ENCODE peak calls at places on chromosomes 4 and X, in six cellular contexts. U, D, X, Z, N and A are unnamed samples.

GRCh38 chr4:158079661-158080060 is 93.2 kb downstream of the GASK1B start:
- DNase-seq in N (no peak), X (no peak), D (no peak), U (no peak), Z (no peak), A (no peak)

GRCh38 chr4:7655549-7656243 is 221.0 kb upstream of the PSAPL1 start:
- DNase-seq in D (no peak), U (peak), Z (peak), N (no peak), X (no peak), A (no peak)

GRCh38 chr4:182826391-182826790 is 90.8 kb downstream of the DCTD start:
- DNase-seq in X (no peak), Z (peak), N (no peak), D (no peak), U (no peak), A (no peak)

GRCh38 chr4:88143504-88143903 is 14.9 kb downstream of the ABCG2 start:
- DNase-seq in X (no peak), Z (no peak), N (no peak), D (no peak), U (no peak), A (no peak)

GRCh38 chr4:101977096-101977495 is 186.6 kb downstream of the BANK1 start:
- DNase-seq in U (no peak), N (no peak), D (no peak), X (no peak), Z (no peak), A (no peak)

GRCh38 chr4:6540879-6541278 is 34.1 kb upstream of the MAN2B2 start:
- DNase-seq in D (no peak), U (no peak), N (no peak), Z (no peak), X (no peak), A (no peak)

GRCh38 chr4:126004936-126005335 is 690.2 kb downstream of the FAT4 start:
- DNase-seq in N (no peak), Z (no peak), U (no peak), D (no peak), X (no peak), A (no peak)

GRCh38 chrX:49754238-49754857 is 58.6 kb upstream of the PAGE1 start:
- DNase-seq in Z (peak), X (peak), N (peak), U (peak), D (peak), A (peak)

GRCh38 chr4:102717448-102718092 is 43.2 kb downstream of the MANBA start:
- DNase-seq in Z (no peak), D (no peak), U (peak), X (no peak), N (no peak), A (no peak)

GRCh38 chr4:140019619-140020367 is 134.2 kb downstream of the MAML3 start:
- DNase-seq in D (no peak), U (no peak), Z (no peak), N (no peak), X (no peak), A (no peak)

GRCh38 chrX:69556094-69557011 is 52.2 kb downstream of the NALF2 start:
- DNase-seq in U (no peak), X (no peak), Z (no peak), N (no peak), D (peak), A (no peak)

GRCh38 chrX:139932077-139932900 is 564 bp downstream of the ATP11C start:
- DNase-seq in Z (peak), D (peak), N (no peak), X (peak), U (peak), A (peak)

GRCh38 chr4:5474756-5475155 is 233.6 kb downstream of the EVC2 start:
- DNase-seq in Z (no peak), D (no peak), U (no peak), N (no peak), X (no peak), A (no peak)

GRCh38 chr4:133154725-133155124 is 5.6 kb downstream of the PCDH10 start:
- DNase-seq in Z (peak), N (peak), U (no peak), X (no peak), D (no peak), A (peak)

GRCh38 chr4:121950680-121951569 is 935 bp downstream of the TRPC3 start:
- DNase-seq in N (peak), Z (peak), U (peak), D (peak), X (peak), A (peak)

GRCh38 chr4:185424905-185425599 is 712 bp downstream of the UFSP2 start:
- DNase-seq in D (no peak), N (no peak), X (no peak), Z (no peak), U (no peak), A (no peak)

GRCh38 chr4:53196195-53196641 is 169.6 kb downstream of the SCFD2 start:
- DNase-seq in X (no peak), U (no peak), N (no peak), D (no peak), Z (peak), A (no peak)

GRCh38 chr4:179634862-179635261 is 2192.6 kb upstream of the AGA start:
- DNase-seq in X (no peak), N (no peak), D (no peak), Z (no peak), U (no peak), A (no peak)

GRCh38 chr4:8745036-8745827 is 126.4 kb downstream of the HMX1 start:
- DNase-seq in Z (peak), N (no peak), X (no peak), U (peak), D (no peak), A (no peak)

GRCh38 chr4:26624042-26624441 is 40.2 kb downstream of the TBC1D19 start:
- DNase-seq in Z (no peak), N (no peak), X (no peak), U (no peak), D (no peak), A (no peak)

GRCh38 chr4:98113005-98113404 is 30.3 kb downstream of the STPG2 start:
- DNase-seq in Z (peak), X (no peak), N (no peak), D (no peak), U (no peak), A (peak)

GRCh38 chrX:13472975-13473665 is 96.3 kb upstream of the EGFL6 start:
- DNase-seq in X (no peak), D (no peak), Z (no peak), U (no peak), N (no peak), A (no peak)

GRCh38 chr4:168995537-168996295 is 14.3 kb downstream of the CBR4 start:
- DNase-seq in U (no peak), Z (no peak), N (no peak), D (no peak), X (no peak), A (no peak)

GRCh38 chrX:68631331-68631730 is 16.1 kb upstream of the STARD8 start:
- DNase-seq in Z (no peak), N (no peak), D (no peak), X (no peak), U (no peak), A (no peak)

GRCh38 chr4:184447664-184448063 is 26.7 kb downstream of the IRF2 start:
- DNase-seq in D (peak), X (no peak), Z (no peak), N (no peak), U (no peak), A (no peak)

GRCh38 chrX:139770366-139770765 is 62.4 kb upstream of the MCF2 start:
- DNase-seq in U (no peak), Z (no peak), X (no peak), N (no peak), D (no peak), A (no peak)

GRCh38 chrX:100625985-100626491 is 10.6 kb downstream of the TSPAN6 start:
- DNase-seq in N (no peak), U (no peak), Z (no peak), X (no peak), D (no peak), A (no peak)

GRCh38 chr4:139603576-139604387 is 47.8 kb upstream of the SETD7 start:
- DNase-seq in X (no peak), U (no peak), Z (peak), N (peak), D (peak), A (peak)

GRCh38 chr4:4430492-4431195 is 43.7 kb downstream of the NSG1 start:
- DNase-seq in U (no peak), N (peak), Z (peak), D (peak), X (peak), A (peak)

GRCh38 chrX:73859622-73860021 is 296.6 kb downstream of the CHIC1 start:
- DNase-seq in U (no peak), N (no peak), D (no peak), X (no peak), Z (no peak), A (no peak)

DNA sequence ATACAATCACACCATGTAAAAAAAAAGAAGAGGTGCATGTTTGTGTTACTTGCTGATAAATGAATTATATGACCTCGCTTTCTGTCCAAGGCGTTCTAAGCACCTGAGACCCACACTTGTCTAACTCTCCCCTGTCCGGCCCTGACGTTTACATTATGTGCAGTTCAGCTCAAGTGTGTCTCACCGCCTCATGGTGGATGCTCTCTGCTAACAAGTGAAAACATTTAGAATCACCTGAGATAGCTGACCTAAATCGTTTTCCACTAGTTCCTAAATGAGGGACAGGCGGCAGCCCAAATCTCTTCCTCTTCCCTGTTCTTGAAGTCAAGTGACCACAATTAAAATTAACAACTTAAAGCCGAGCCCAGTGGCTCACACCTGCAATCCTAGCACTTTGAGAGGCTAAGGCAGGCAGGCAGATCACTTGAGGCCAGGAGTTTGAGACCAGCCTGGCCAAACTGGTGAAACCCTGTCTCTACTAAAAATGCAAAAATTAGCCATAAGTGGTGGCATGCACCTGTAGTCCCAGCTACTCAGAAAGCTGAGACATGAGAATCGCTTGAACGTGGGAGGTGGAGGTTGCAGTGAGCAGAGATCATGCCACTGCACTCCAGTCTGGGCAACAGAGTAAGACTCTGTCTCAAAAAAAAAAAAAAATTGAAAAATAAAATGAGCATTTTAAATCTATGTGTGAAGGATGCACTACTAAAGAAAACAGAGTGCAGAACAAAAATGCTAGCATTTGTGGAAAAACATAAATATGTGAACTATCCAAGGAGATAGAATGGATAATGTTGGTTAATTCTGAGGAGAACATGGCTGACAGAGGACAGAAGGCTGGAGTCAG is 3.9 kb upstream of the TIFA start:
- DNase-seq in Z (no peak), X (no peak), U (no peak), N (no peak), D (no peak), A (no peak)
- TF ChIP-seq CTCF in Z (no peak), X (no peak), U (no peak), N (no peak), D (no peak), A (no peak)

DNA sequence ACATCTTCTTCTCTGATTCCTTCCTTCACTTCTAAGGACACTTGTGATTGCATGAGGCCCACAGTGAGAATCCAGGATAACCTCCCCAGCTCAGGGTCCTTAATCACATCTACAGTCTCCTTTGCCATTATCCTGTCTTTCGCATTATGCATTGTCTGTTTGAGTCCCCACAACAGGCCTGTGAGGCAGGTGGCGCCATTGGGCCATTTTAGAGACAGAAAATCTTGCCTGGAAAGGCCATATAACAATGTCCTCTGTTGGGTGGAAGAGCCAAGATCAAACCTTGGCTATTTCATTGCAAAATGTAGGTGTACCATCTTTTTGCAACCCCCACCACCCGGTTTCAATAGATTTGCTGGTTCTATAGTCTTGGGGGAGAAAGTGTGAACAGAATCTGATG is 11.8 kb upstream of the DCUN1D4 start:
- DNase-seq in X (peak), N (peak), D (peak), Z (peak), U (peak), A (peak)
- TF ChIP-seq CTCF in X (peak), N (peak), D (peak), Z (peak), U (peak), A (peak)

GRCh38 chr4:134702374-134702773 is 500.8 kb upstream of the PABPC4L start:
- DNase-seq in D (no peak), U (no peak), Z (peak), X (no peak), N (no peak), A (no peak)

GRCh38 chr4:134695433-134695832 is 493.8 kb upstream of the PABPC4L start:
- DNase-seq in N (no peak), U (no peak), Z (no peak), D (no peak), X (no peak), A (no peak)

GRCh38 chr4:134700251-134700650 is 498.7 kb upstream of the PABPC4L start:
- DNase-seq in N (no peak), U (no peak), X (no peak), Z (no peak), D (no peak), A (no peak)
- TF ChIP-seq CTCF in N (no peak), U (no peak), X (no peak), Z (no peak), D (no peak), A (no peak)

GRCh38 chr4:116702949-116703348 is 382.4 kb downstream of the TRAM1L1 start:
- DNase-seq in Z (peak), D (no peak), X (no peak), U (no peak), N (no peak), A (no peak)
- TF ChIP-seq CTCF in Z (peak), D (no peak), X (no peak), U (no peak), N (no peak), A (no peak)

GRCh38 chrX:153870288-153870690 is 15.7 kb downstream of the L1CAM start:
- DNase-seq in X (no peak), D (no peak), N (no peak), Z (no peak), U (no peak), A (no peak)
- TF ChIP-seq CTCF in X (no peak), D (no peak), N (no peak), Z (no peak), U (no peak), A (no peak)